ENCODE peak calls at places on chromosomes 5 and 9, in eight cellular contexts. I is lung, X is psoas muscle, Y is stomach, N is adrenal gland, R is heart left ventricle, K is heart right ventricle, G is body of pancreas. U is an unnamed sample. For H3K27me3, the result is how much of the 10 kb centered on the place peaks cover.

GRCh38 chr5:139671096-139671841 is 23.1 kb downstream of the CXXC5 start:
- DNase-seq in R (peak), K (no peak), G (peak), Y (no peak), X (no peak), N (no peak), I (no peak), U (no peak)

GRCh38 chr9:91158946-91159345 is 202.8 kb downstream of the AUH start:
- DNase-seq in R (no peak), K (no peak), X (no peak), Y (no peak), I (no peak), N (no peak), G (no peak), U (no peak)

GRCh38 chr5:154972476-154973080 is 31.7 kb downstream of the MRPL22 start:
- DNase-seq in G (peak), R (peak), K (peak), Y (no peak), I (no peak), X (no peak), N (peak), U (peak)

GRCh38 chr9:1881708-1882351 is 133.3 kb upstream of the SMARCA2 start:
- DNase-seq in I (no peak), R (no peak), Y (no peak), K (no peak), N (no peak), X (no peak), G (no peak), U (no peak)

GRCh38 chr9:32741706-32742105 is 41.6 kb upstream of the TMEM215 start:
- DNase-seq in Y (no peak), K (no peak), X (no peak), R (no peak), G (peak), I (no peak), N (no peak), U (peak)

GRCh38 chr9:130138791-130139190 is 33.4 kb upstream of the NCS1 start:
- DNase-seq in G (peak), R (peak), N (peak), K (peak), X (peak), I (peak), Y (no peak), U (no peak)

GRCh38 chr9:125460883-125461475 is 199.4 kb downstream of the GAPVD1 start:
- DNase-seq in R (no peak), K (no peak), X (no peak), I (no peak), N (no peak), G (no peak), Y (no peak), U (peak)

GRCh38 chr9:134548618-134549017 is 93.0 kb upstream of the COL5A1 start:
- DNase-seq in X (peak), K (no peak), Y (no peak), N (no peak), R (no peak), I (no peak), G (no peak), U (no peak)

GRCh38 chr5:143101740-143102386 is 301.6 kb downstream of the NR3C1 start:
- DNase-seq in Y (no peak), N (no peak), K (peak), X (no peak), R (no peak), G (no peak), I (no peak), U (no peak)

GRCh38 chr5:159910843-159911229 is 5.4 kb upstream of the ADRA1B start:
- DNase-seq in Y (no peak), X (no peak), R (no peak), N (no peak), K (no peak), G (no peak), I (no peak), U (peak)

GRCh38 chr9:129140397-129141065 is 29.3 kb downstream of the PTPA start:
- DNase-seq in X (peak), K (peak), G (peak), N (peak), I (no peak), Y (peak), R (peak), U (peak)

GRCh38 chr5:55633574-55634203 is 78.4 kb downstream of the SLC38A9 start:
- DNase-seq in K (peak), R (peak), Y (no peak), G (peak), N (peak), X (peak), I (peak), U (peak)

GRCh38 chr9:91374939-91375338 is 13.2 kb upstream of the AUH start:
- DNase-seq in I (no peak), K (no peak), Y (no peak), N (no peak), R (no peak), X (no peak), G (no peak), U (no peak)

GRCh38 chr5:132227485-132228240 is at the start of gene P4HA2:
- DNase-seq in R (peak), K (peak), X (peak), Y (peak), G (peak), N (peak), I (peak), U (peak)

GRCh38 chr5:149931992-149932436 is 12.6 kb downstream of the PDE6A start:
- DNase-seq in K (no peak), N (no peak), G (no peak), X (no peak), I (no peak), R (no peak), Y (no peak), U (no peak)

GRCh38 chr9:27785714-27786100 is 212.4 kb upstream of the C9orf72 start:
- DNase-seq in X (no peak), K (no peak), Y (no peak), I (no peak), N (no peak), R (no peak), G (no peak), U (no peak)

GRCh38 chr9:133449760-133450159 is 10.0 kb upstream of the CACFD1 start:
- DNase-seq in K (no peak), N (no peak), Y (peak), R (no peak), X (no peak), G (peak), I (no peak), U (peak)

GRCh38 chr9:71485306-71485705 is 283.0 kb downstream of the CEMIP2 start:
- DNase-seq in X (no peak), K (no peak), I (no peak), Y (no peak), N (no peak), R (no peak), G (no peak), U (no peak)

GRCh38 chr5:58496488-58496887 is 5.3 kb downstream of the GAPT start:
- DNase-seq in R (no peak), N (no peak), I (no peak), G (no peak), Y (no peak), X (no peak), K (no peak), U (no peak)
- TF ChIP-seq CTCF in R (no peak), N (no peak), I (no peak), G (no peak), Y (no peak), X (no peak), K (no peak), U (no peak)

GRCh38 chr9:36781532-36781931 is 208.8 kb downstream of the MELK start:
- DNase-seq in K (no peak), N (peak), I (no peak), G (no peak), R (no peak), X (no peak), Y (peak), U (peak)
- H3K27me3 ChIP-seq in K (under half), N (under half), I (under half), G (under half), R (under half), X (under half), Y (half or more), U (under half)

GRCh38 chr9:108854094-108854493 is 1.7 kb downstream of the ACTL7B start:
- DNase-seq in X (no peak), I (no peak), R (no peak), N (no peak), Y (no peak), G (no peak), K (no peak), U (no peak)

GRCh38 chr9:108851138-108851537 is 4.6 kb downstream of the ACTL7B start:
- DNase-seq in G (no peak), X (no peak), K (no peak), R (no peak), Y (no peak), I (no peak), N (no peak), U (no peak)

GRCh38 chr9:108854641-108855528 is 901 bp downstream of the ACTL7B start:
- DNase-seq in K (no peak), I (no peak), X (peak), Y (no peak), N (no peak), G (no peak), R (no peak), U (no peak)

GRCh38 chr9:108852089-108852488 is 3.7 kb downstream of the ACTL7B start:
- DNase-seq in N (no peak), G (no peak), X (no peak), I (no peak), K (no peak), Y (no peak), R (no peak), U (no peak)

GRCh38 chr9:108850293-108850897 is 5.4 kb downstream of the ACTL7B start:
- DNase-seq in R (no peak), N (no peak), Y (no peak), X (no peak), I (no peak), G (no peak), K (no peak), U (no peak)
- TF ChIP-seq CTCF in R (no peak), N (no peak), Y (no peak), X (no peak), I (no peak), G (peak), K (peak), U (peak)

GRCh38 chr5:73448072-73448432 is 525 bp downstream of the FOXD1 start:
- DNase-seq in N (no peak), X (no peak), G (no peak), K (no peak), Y (no peak), I (no peak), R (no peak), U (no peak)

GRCh38 chr5:73447234-73448071 is 1.1 kb downstream of the FOXD1 start:
- DNase-seq in G (peak), R (no peak), N (no peak), K (no peak), Y (no peak), I (no peak), X (peak), U (peak)

GRCh38 chr5:73450041-73450598 is 1.5 kb upstream of the FOXD1 start:
- DNase-seq in N (no peak), X (no peak), G (no peak), K (no peak), Y (no peak), R (no peak), I (no peak), U (no peak)

GRCh38 chr5:73446631-73447233 is 1.8 kb downstream of the FOXD1 start:
- DNase-seq in Y (no peak), X (no peak), G (no peak), K (no peak), N (no peak), R (no peak), I (no peak), U (no peak)

GRCh38 chr5:73448451-73449136 is at the start of gene FOXD1:
- DNase-seq in K (peak), R (peak), I (no peak), Y (peak), X (peak), N (peak), G (peak), U (no peak)
- H3K27me3 ChIP-seq in K (half or more), R (half or more), I (under half), Y (half or more), X (half or more), N (half or more), G (half or more), U (under half)

GRCh38 chr9:123724211-123724831 is 205.6 kb downstream of the DENND1A start:
- DNase-seq in X (no peak), I (no peak), N (peak), K (no peak), Y (no peak), R (peak), G (no peak), U (no peak)
- TF ChIP-seq CTCF in X (peak), I (no peak), N (peak), K (peak), Y (no peak), R (no peak), G (peak), U (no peak)

GRCh38 chr5:174344335-174344734 is 298.8 kb downstream of the NSG2 start:
- DNase-seq in I (no peak), G (no peak), K (no peak), Y (no peak), N (no peak), R (no peak), X (no peak), U (no peak)

GRCh38 chr5:174352681-174353080 is 307.2 kb downstream of the NSG2 start:
- DNase-seq in I (no peak), K (no peak), G (no peak), X (no peak), Y (no peak), N (no peak), R (no peak), U (no peak)

GRCh38 chr5:174347183-174347582 is 301.7 kb downstream of the NSG2 start:
- DNase-seq in G (no peak), X (no peak), I (no peak), N (no peak), Y (no peak), K (no peak), R (no peak), U (no peak)

GRCh38 chr5:174343826-174344225 is 298.3 kb downstream of the NSG2 start:
- DNase-seq in Y (no peak), N (no peak), G (no peak), R (no peak), I (no peak), X (no peak), K (no peak), U (no peak)

GRCh38 chr5:174348582-174348981 is 303.1 kb downstream of the NSG2 start:
- DNase-seq in R (peak), G (no peak), I (no peak), K (no peak), N (no peak), Y (no peak), X (no peak), U (no peak)
- H3K27me3 ChIP-seq in R (under half), G (under half), I (under half), K (under half), N (under half), Y (under half), X (under half), U (under half)